ENCODE peak calls at places on chromosomes 4 and X, in four cellular contexts. D is activated naive CD8-positive, alpha-beta T cell treated with anti-CD3 and anti-CD28 coated beads, Interleukin-2, amount 50 U/mL, for 24 hours; X is GM12892; T is Peyer's patch. P is an unnamed sample.

GRCh38 chrX:79361192-79361870 is 5.8 kb downstream of the ITM2A start:
- DNase-seq in D (no peak), X (no peak), T (no peak), P (no peak)

GRCh38 chrX:21745756-21746155 is 12.2 kb downstream of the SMPX start:
- DNase-seq in D (peak), X (no peak), T (peak), P (no peak)

GRCh38 chrX:48936429-48937064 is 17.7 kb upstream of the PIM2 start:
- DNase-seq in D (no peak), X (no peak), T (no peak), P (no peak)

GRCh38 chrX:17183566-17183965 is 191.4 kb upstream of the NHS start:
- DNase-seq in D (no peak), X (no peak), T (no peak), P (no peak)

GRCh38 chrX:18026171-18026570 is 165.1 kb upstream of the RAI2 start:
- DNase-seq in D (no peak), X (no peak), T (no peak), P (no peak)

GRCh38 chr4:90958256-90958895 is 831.2 kb downstream of the CCSER1 start:
- DNase-seq in D (no peak), X (no peak), T (no peak), P (no peak)

GRCh38 chrX:101370888-101371504 is 15.0 kb downstream of the BTK start:
- DNase-seq in D (no peak), X (no peak), T (peak), P (no peak)

GRCh38 chr4:141713771-141714445 is 77.5 kb downstream of the IL15 start:
- DNase-seq in D (no peak), X (no peak), T (no peak), P (no peak)

GRCh38 chr4:159159611-159160010 is 56.7 kb downstream of the RAPGEF2 start:
- DNase-seq in D (no peak), X (no peak), T (no peak), P (no peak)

GRCh38 chrX:1535241-1536041 is 1.5 kb downstream of the P2RY8 start:
- DNase-seq in D (peak), X (no peak), T (peak), P (no peak)

GRCh38 chr4:83850435-83850834 is 314.5 kb downstream of the GPAT3 start:
- DNase-seq in D (no peak), X (no peak), T (no peak), P (no peak)

GRCh38 chr4:58247792-58248191 is 1137.6 kb upstream of the IGFBP7 start:
- DNase-seq in D (no peak), X (no peak), T (no peak), P (no peak)

GRCh38 chr4:4426511-4427477 is 39.9 kb downstream of the NSG1 start:
- DNase-seq in D (no peak), X (no peak), T (no peak), P (no peak)

GRCh38 chr4:56910172-56910967 is 2.7 kb downstream of the REST start:
- DNase-seq in D (no peak), X (no peak), T (no peak), P (no peak)

GRCh38 chr4:37555324-37555723 is 130.9 kb downstream of the RELL1 start:
- DNase-seq in D (no peak), X (no peak), T (no peak), P (no peak)

GRCh38 chr4:52876063-52876462 is 13.9 kb downstream of the RASL11B start:
- DNase-seq in D (no peak), X (no peak), T (no peak), P (no peak)

GRCh38 chr4:150033937-150034336 is 44.3 kb upstream of the DCLK2 start:
- DNase-seq in D (no peak), X (no peak), T (no peak), P (no peak)

GRCh38 chr4:48138511-48138910 is 4.5 kb upstream of the TXK start:
- DNase-seq in D (no peak), X (no peak), T (no peak), P (no peak)

GRCh38 chrX:20089845-20090244 is 26.9 kb downstream of the MAP7D2 start:
- DNase-seq in D (no peak), X (no peak), T (no peak), P (no peak)

GRCh38 chr4:6239968-6240367 is 29.7 kb upstream of the WFS1 start:
- DNase-seq in D (no peak), X (no peak), T (no peak), P (no peak)

GRCh38 chrX:77962068-77962902 is 7.2 kb downstream of the PGAM4 start:
- DNase-seq in D (no peak), X (no peak), T (no peak), P (no peak)

GRCh38 chr4:99669084-99669483 is 11.5 kb upstream of the C4orf54 start:
- DNase-seq in D (no peak), X (no peak), T (no peak), P (no peak)

GRCh38 chrX:125436855-125437254 is 117.2 kb downstream of the TEX13C start:
- DNase-seq in D (no peak), X (no peak), T (no peak), P (no peak)

GRCh38 chrX:40171513-40172168 is 73.9 kb upstream of the BCOR start:
- DNase-seq in D (peak), X (no peak), T (no peak), P (no peak)

GRCh38 chr4:78069859-78070258 is 12.7 kb downstream of the FRAS1 start:
- DNase-seq in D (no peak), X (no peak), T (no peak), P (no peak)

GRCh38 chrX:151825927-151826471 is 86.7 kb upstream of the MAGEA4 start:
- DNase-seq in D (no peak), X (no peak), T (no peak), P (no peak)

GRCh38 chr4:48342559-48342878 is 1.2 kb downstream of the SLAIN2 start:
- DNase-seq in D (no peak), X (no peak), T (no peak), P (no peak)

GRCh38 chr4:113707013-113707412 is 54.5 kb downstream of the CAMK2D start:
- DNase-seq in D (no peak), X (no peak), T (no peak), P (no peak)

GRCh38 chr4:1241936-1242505 is 6.9 kb downstream of the CTBP1 start:
- DNase-seq in D (no peak), X (no peak), T (no peak), P (no peak)

GRCh38 chrX:148601034-148601433 is 100.6 kb downstream of the AFF2 start:
- DNase-seq in D (no peak), X (no peak), T (no peak), P (no peak)

GRCh38 chrX:16100673-16101072 is 22.7 kb upstream of the GRPR start:
- DNase-seq in D (no peak), X (no peak), T (no peak), P (no peak)

GRCh38 chr4:153204247-153205027 is at the start of gene TRIM2:
- DNase-seq in D (no peak), X (no peak), T (peak), P (no peak)

GRCh38 chr4:122746485-122746965 is 14.0 kb downstream of the BBS12 start:
- DNase-seq in D (no peak), X (no peak), T (no peak), P (no peak)